ENCODE peak calls at places on chromosome 20, in nine cellular contexts. W is posterior cingulate gyrus, F is Calu3, L is HTR-8/SVneo, Z is mucosa of gallbladder, O is EL, B is lower leg skin, Q is endothelial cell, M is neuronal stem cell. R is an unnamed sample.

GRCh38 chr20:32456869-32457421 is 98.8 kb downstream of the ASXL1 start:
- DNase-seq in W (peak; percentile 58), F (no peak), L (no peak), Z (no peak), O (peak; percentile 47), B (no peak), Q (peak; percentile 86), M (peak; percentile 75), R (no peak)

GRCh38 chr20:53795170-53795569 is 201.5 kb upstream of the ZNF217 start:
- DNase-seq in W (no peak), F (no peak), L (no peak), Z (no peak), O (peak; percentile 63), B (no peak), Q (no peak), M (no peak), R (no peak)

GRCh38 chr20:10339609-10340008 is 94.4 kb downstream of the MKKS start:
- DNase-seq in W (no peak), F (no peak), L (no peak), Z (no peak), O (no peak), B (no peak), Q (no peak), M (no peak), R (no peak)

GRCh38 chr20:34907616-34908469 is 31.4 kb downstream of the ACSS2 start:
- DNase-seq in W (no peak), F (peak; percentile 66), L (peak; percentile 89), Z (peak; percentile 72), O (peak; percentile 98), B (no peak), Q (peak; percentile 9), M (no peak), R (no peak)

GRCh38 chr20:48538058-48538825 is 289.6 kb downstream of the PREX1 start:
- DNase-seq in W (no peak), F (peak; percentile 96), L (peak; percentile 90), Z (peak; percentile 67), O (peak; percentile 86), B (no peak), Q (no peak), M (peak; percentile 44), R (no peak)

GRCh38 chr20:37263686-37264085 is 2.1 kb upstream of the GHRH start:
- DNase-seq in W (no peak), F (no peak), L (no peak), Z (no peak), O (no peak), B (no peak), Q (no peak), M (no peak), R (no peak)

GRCh38 chr20:53608456-53609413 is 15.1 kb upstream of the ZNF217 start:
- DNase-seq in W (no peak), F (no peak), L (no peak), Z (no peak), O (no peak), B (peak; percentile 87), Q (no peak), M (no peak), R (no peak)

GRCh38 chr20:44335675-44336074 is 1.2 kb upstream of the R3HDML start:
- DNase-seq in W (no peak), F (no peak), L (no peak), Z (no peak), O (no peak), B (no peak), Q (no peak), M (no peak), R (no peak)

GRCh38 chr20:37240337-37241055 is 21.1 kb downstream of the GHRH start:
- DNase-seq in W (no peak), F (no peak), L (no peak), Z (no peak), O (no peak), B (peak; percentile 32), Q (no peak), M (no peak), R (no peak)

GRCh38 chr20:35108921-35109320 is 16.3 kb upstream of the TRPC4AP start:
- DNase-seq in W (no peak), F (no peak), L (no peak), Z (no peak), O (no peak), B (peak; percentile 10), Q (no peak), M (no peak), R (no peak)

GRCh38 chr20:3766832-3767433 is 620 bp downstream of the ADISSP start:
- DNase-seq in W (no peak), F (no peak), L (no peak), Z (no peak), O (no peak), B (peak; percentile 90), Q (no peak), M (no peak), R (no peak)

GRCh38 chr20:38435555-38435939 is 419 bp upstream of the SNHG17 start:
- DNase-seq in W (no peak), F (no peak), L (peak; percentile 33), Z (no peak), O (peak; percentile 90), B (no peak), Q (no peak), M (no peak), R (no peak)

GRCh38 chr20:19885981-19886665 is 128.1 kb downstream of the RIN2 start:
- DNase-seq in W (peak; percentile 64), F (peak; percentile 9), L (no peak), Z (peak; percentile 83), O (peak; percentile 48), B (peak; percentile 88), Q (peak; percentile 21), M (no peak), R (peak; percentile 77)

GRCh38 chr20:16437387-16437990 is 135.8 kb downstream of the KIF16B start:
- DNase-seq in W (no peak), F (no peak), L (no peak), Z (no peak), O (no peak), B (no peak), Q (no peak), M (no peak), R (no peak)

GRCh38 chr20:4041748-4042411 is 26.5 kb upstream of the RNF24 start:
- DNase-seq in W (no peak), F (peak; percentile 83), L (peak; percentile 86), Z (peak; percentile 87), O (peak; percentile 88), B (no peak), Q (no peak), M (no peak), R (no peak)

R was measured in suprapubic skin.